ENCODE peak calls at places on chromosomes 16 and 17, in five cellular contexts. One of them, this sample, is unnamed.

GRCh38 chr17:34720760-34721159 is 141.4 kb downstream of the TMEM132E start:
- DNase-seq in cardiac fibroblast: no peak
- DNase-seq in mammary epithelial cell: peak
- DNase-seq in thoracic aorta: no peak
- DNase-seq in AG09309: no peak
- DNase-seq in this sample: no peak

GRCh38 chr16:1614226-1615102 is 2.3 kb downstream of the CRAMP1 start:
- DNase-seq in cardiac fibroblast: peak
- DNase-seq in mammary epithelial cell: peak
- DNase-seq in thoracic aorta: no peak
- DNase-seq in AG09309: no peak
- DNase-seq in this sample: peak

GRCh38 chr16:66266436-66267286 is 99.8 kb upstream of the CDH5 start:
- DNase-seq in cardiac fibroblast: peak
- DNase-seq in mammary epithelial cell: no peak
- DNase-seq in thoracic aorta: no peak
- DNase-seq in AG09309: no peak
- DNase-seq in this sample: peak

GRCh38 chr16:72241930-72242329 is 70.0 kb upstream of the PMFBP1 start:
- DNase-seq in cardiac fibroblast: peak
- DNase-seq in mammary epithelial cell: peak
- DNase-seq in thoracic aorta: no peak
- DNase-seq in AG09309: no peak
- DNase-seq in this sample: peak

GRCh38 chr16:67959520-67959919 is 8.9 kb downstream of the SLC12A4 start:
- DNase-seq in cardiac fibroblast: peak
- DNase-seq in mammary epithelial cell: no peak
- DNase-seq in thoracic aorta: no peak
- DNase-seq in AG09309: no peak
- DNase-seq in this sample: peak

GRCh38 chr17:859461-860195 is 77.5 kb downstream of the MRM3 start:
- DNase-seq in cardiac fibroblast: peak
- DNase-seq in mammary epithelial cell: no peak
- DNase-seq in thoracic aorta: no peak
- DNase-seq in AG09309: no peak
- DNase-seq in this sample: peak

GRCh38 chr17:64784353-64784798 is 122.3 kb upstream of the SMURF2 start:
- DNase-seq in cardiac fibroblast: no peak
- DNase-seq in mammary epithelial cell: no peak
- DNase-seq in thoracic aorta: no peak
- DNase-seq in AG09309: no peak
- DNase-seq in this sample: no peak

GRCh38 chr17:76239538-76240274 is 587 bp downstream of the RNF157 start:
- DNase-seq in cardiac fibroblast: no peak
- DNase-seq in mammary epithelial cell: no peak
- DNase-seq in thoracic aorta: no peak
- DNase-seq in AG09309: no peak
- DNase-seq in this sample: no peak

GRCh38 chr17:79842136-79842655 is 3.0 kb upstream of the CBX4 start:
- DNase-seq in cardiac fibroblast: no peak
- DNase-seq in mammary epithelial cell: no peak
- DNase-seq in thoracic aorta: no peak
- DNase-seq in AG09309: no peak
- DNase-seq in this sample: no peak

GRCh38 chr16:56423584-56424403 is 1.6 kb downstream of the AMFR start:
- DNase-seq in cardiac fibroblast: no peak
- DNase-seq in mammary epithelial cell: no peak
- DNase-seq in thoracic aorta: no peak
- DNase-seq in AG09309: no peak
- DNase-seq in this sample: peak

GRCh38 chr17:79983456-79983855 is 52.2 kb downstream of the TBC1D16 start:
- DNase-seq in cardiac fibroblast: no peak
- DNase-seq in mammary epithelial cell: no peak
- DNase-seq in thoracic aorta: no peak
- DNase-seq in AG09309: no peak
- DNase-seq in this sample: no peak

GRCh38 chr17:933168-934083 is 46.1 kb downstream of the NXN start:
- DNase-seq in cardiac fibroblast: peak
- DNase-seq in mammary epithelial cell: peak
- DNase-seq in thoracic aorta: no peak
- DNase-seq in AG09309: peak
- DNase-seq in this sample: peak

GRCh38 chr17:57938061-57938502 is 17.1 kb downstream of the CUEDC1 start:
- DNase-seq in cardiac fibroblast: no peak
- DNase-seq in mammary epithelial cell: no peak
- DNase-seq in thoracic aorta: no peak
- DNase-seq in AG09309: no peak
- DNase-seq in this sample: peak

GRCh38 chr16:82439678-82440293 is 187.0 kb upstream of the CDH13 start:
- DNase-seq in cardiac fibroblast: peak
- DNase-seq in mammary epithelial cell: no peak
- DNase-seq in thoracic aorta: no peak
- DNase-seq in AG09309: no peak
- DNase-seq in this sample: peak

GRCh38 chr17:19744492-19744891 is 3.6 kb downstream of the ALDH3A1 start:
- DNase-seq in cardiac fibroblast: no peak
- DNase-seq in mammary epithelial cell: no peak
- DNase-seq in thoracic aorta: no peak
- DNase-seq in AG09309: no peak
- DNase-seq in this sample: no peak

GRCh38 chr16:3755249-3755648 is 37.9 kb upstream of the TRAP1 start:
- DNase-seq in cardiac fibroblast: no peak
- DNase-seq in mammary epithelial cell: no peak
- DNase-seq in thoracic aorta: no peak
- DNase-seq in AG09309: no peak
- DNase-seq in this sample: no peak

GRCh38 chr17:74924250-74924948 is at the start of gene OTOP2:
- DNase-seq in cardiac fibroblast: no peak
- DNase-seq in mammary epithelial cell: no peak
- DNase-seq in thoracic aorta: no peak
- DNase-seq in AG09309: no peak
- DNase-seq in this sample: no peak

GRCh38 chr16:67415872-67416793 is at the start of gene ZDHHC1:
- DNase-seq in cardiac fibroblast: peak
- DNase-seq in mammary epithelial cell: peak
- DNase-seq in thoracic aorta: no peak
- DNase-seq in AG09309: no peak
- DNase-seq in this sample: peak

GRCh38 chr16:70749681-70750601 is 51.0 kb downstream of the VAC14 start:
- DNase-seq in cardiac fibroblast: no peak
- DNase-seq in mammary epithelial cell: no peak
- DNase-seq in thoracic aorta: no peak
- DNase-seq in AG09309: no peak
- DNase-seq in this sample: no peak

GRCh38 chr17:73474370-73474988 is 162.7 kb upstream of the CDC42EP4 start:
- DNase-seq in cardiac fibroblast: peak
- DNase-seq in mammary epithelial cell: peak
- DNase-seq in thoracic aorta: peak
- DNase-seq in AG09309: peak
- DNase-seq in this sample: peak

GRCh38 chr16:82016268-82016667 is 5.0 kb upstream of the SDR42E1 start:
- DNase-seq in cardiac fibroblast: peak
- DNase-seq in mammary epithelial cell: peak
- DNase-seq in thoracic aorta: no peak
- DNase-seq in AG09309: no peak
- DNase-seq in this sample: peak

GRCh38 chr16:27305839-27306442 is 7.8 kb upstream of the IL4R start:
- DNase-seq in cardiac fibroblast: no peak
- DNase-seq in mammary epithelial cell: no peak
- DNase-seq in thoracic aorta: no peak
- DNase-seq in AG09309: no peak
- DNase-seq in this sample: no peak

GRCh38 chr16:27305342-27305741 is 8.4 kb upstream of the IL4R start:
- DNase-seq in cardiac fibroblast: peak
- DNase-seq in mammary epithelial cell: no peak
- DNase-seq in thoracic aorta: no peak
- DNase-seq in AG09309: no peak
- DNase-seq in this sample: peak

GRCh38 chr16:27304881-27305280 is 8.9 kb upstream of the IL4R start:
- DNase-seq in cardiac fibroblast: no peak
- DNase-seq in mammary epithelial cell: no peak
- DNase-seq in thoracic aorta: no peak
- DNase-seq in AG09309: no peak
- DNase-seq in this sample: no peak

GRCh38 chr16:27303256-27304100 is 10.3 kb upstream of the IL4R start:
- DNase-seq in cardiac fibroblast: no peak
- DNase-seq in mammary epithelial cell: no peak
- DNase-seq in thoracic aorta: no peak
- DNase-seq in AG09309: no peak
- DNase-seq in this sample: no peak

GRCh38 chr16:27304102-27304501 is 9.7 kb upstream of the IL4R start:
- DNase-seq in cardiac fibroblast: no peak
- DNase-seq in mammary epithelial cell: no peak
- DNase-seq in thoracic aorta: no peak
- DNase-seq in AG09309: no peak
- DNase-seq in this sample: no peak
- TF ChIP-seq CTCF in cardiac fibroblast: no peak
- TF ChIP-seq CTCF in mammary epithelial cell: no peak
- TF ChIP-seq CTCF in thoracic aorta: no peak
- TF ChIP-seq CTCF in AG09309: no peak
- TF ChIP-seq CTCF in this sample: no peak

DNA sequence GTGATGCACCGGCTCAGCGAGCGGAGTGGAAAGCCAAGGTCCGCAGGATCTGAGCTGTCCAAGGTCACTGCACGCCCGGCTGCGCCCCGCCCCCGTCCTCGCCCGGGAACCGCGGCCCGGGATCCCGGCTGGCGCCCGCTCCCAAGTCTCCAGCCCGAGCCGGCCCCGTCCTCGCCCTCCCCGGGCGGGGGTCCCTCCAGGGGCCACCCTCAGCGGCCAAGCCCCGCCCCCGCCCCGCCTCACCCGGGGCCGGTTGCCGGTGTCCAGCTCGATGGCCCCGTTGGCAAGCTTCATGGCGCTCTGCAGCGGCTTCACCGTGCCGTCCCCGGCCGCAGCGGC is 209 bp downstream of the VPS9D1 start:
- DNase-seq in cardiac fibroblast: no peak
- DNase-seq in mammary epithelial cell: no peak
- DNase-seq in thoracic aorta: no peak
- DNase-seq in AG09309: no peak
- DNase-seq in this sample: peak
- H3K4me3 ChIP-seq in cardiac fibroblast: peak
- H3K4me3 ChIP-seq in mammary epithelial cell: peak
- H3K4me3 ChIP-seq in thoracic aorta: peak
- H3K4me3 ChIP-seq in AG09309: peak
- H3K4me3 ChIP-seq in this sample: peak

GRCh38 chr16:11395008-11395948 is 50.0 kb downstream of the RMI2 start:
- DNase-seq in cardiac fibroblast: no peak
- DNase-seq in mammary epithelial cell: peak
- DNase-seq in thoracic aorta: no peak
- DNase-seq in AG09309: no peak
- DNase-seq in this sample: no peak
- TF ChIP-seq CTCF in cardiac fibroblast: no peak
- TF ChIP-seq CTCF in mammary epithelial cell: peak
- TF ChIP-seq CTCF in thoracic aorta: no peak
- TF ChIP-seq CTCF in AG09309: no peak
- TF ChIP-seq CTCF in this sample: no peak

GRCh38 chr17:37741334-37742113 is 3.3 kb downstream of the HNF1B start:
- DNase-seq in cardiac fibroblast: no peak
- DNase-seq in mammary epithelial cell: no peak
- DNase-seq in thoracic aorta: no peak
- DNase-seq in AG09309: no peak
- DNase-seq in this sample: no peak
- H3K4me3 ChIP-seq in cardiac fibroblast: no peak
- H3K4me3 ChIP-seq in mammary epithelial cell: no peak
- H3K4me3 ChIP-seq in thoracic aorta: peak
- H3K4me3 ChIP-seq in AG09309: no peak
- H3K4me3 ChIP-seq in this sample: no peak

DNA sequence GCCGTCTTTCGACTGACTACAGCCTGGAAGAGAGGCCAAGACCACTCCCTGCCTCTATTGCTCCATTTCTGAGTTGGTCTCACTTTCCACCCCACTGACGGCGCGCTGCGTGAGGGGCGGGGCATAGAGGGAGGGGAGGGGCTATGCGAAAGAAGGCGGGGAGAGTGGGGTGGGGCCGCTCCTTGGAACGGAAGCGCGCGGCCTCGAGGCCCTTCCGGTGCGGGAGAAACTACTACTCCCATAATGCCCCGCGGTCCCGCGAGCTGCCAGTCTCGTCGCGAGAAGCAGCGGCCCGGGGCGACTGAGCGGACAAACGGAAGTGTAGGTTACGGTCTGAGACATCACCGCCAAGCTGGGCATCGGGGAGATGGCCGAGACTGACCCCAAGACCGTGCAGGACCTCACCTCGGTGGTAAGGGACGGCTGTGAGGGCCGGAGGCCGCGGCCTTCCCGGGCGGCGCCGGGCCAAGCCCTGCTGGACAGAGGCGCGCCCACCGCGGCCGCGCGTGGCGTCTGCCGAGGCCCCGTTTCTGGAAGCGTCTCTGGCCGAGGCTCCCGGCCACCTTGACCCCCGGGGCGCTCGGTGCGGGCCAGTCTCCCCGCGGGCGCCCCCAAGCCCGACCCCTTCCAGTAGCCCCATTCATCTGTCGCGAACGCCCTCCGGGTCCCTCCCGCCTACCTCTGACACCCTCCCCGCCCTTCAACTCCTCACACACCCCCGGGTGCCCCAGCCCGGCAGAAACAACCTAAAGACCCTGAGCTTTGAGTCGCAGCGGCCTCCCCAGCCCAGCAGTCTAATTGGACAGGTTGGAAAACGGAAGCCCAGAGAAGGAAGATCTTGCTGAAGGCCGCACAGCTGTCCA is at the start of gene HSBP1:
- DNase-seq in cardiac fibroblast: peak
- DNase-seq in mammary epithelial cell: peak
- DNase-seq in thoracic aorta: peak
- DNase-seq in AG09309: peak
- DNase-seq in this sample: peak
- TF ChIP-seq CTCF in cardiac fibroblast: no peak
- TF ChIP-seq CTCF in mammary epithelial cell: no peak
- TF ChIP-seq CTCF in thoracic aorta: no peak
- TF ChIP-seq CTCF in AG09309: no peak
- TF ChIP-seq CTCF in this sample: no peak

DNA sequence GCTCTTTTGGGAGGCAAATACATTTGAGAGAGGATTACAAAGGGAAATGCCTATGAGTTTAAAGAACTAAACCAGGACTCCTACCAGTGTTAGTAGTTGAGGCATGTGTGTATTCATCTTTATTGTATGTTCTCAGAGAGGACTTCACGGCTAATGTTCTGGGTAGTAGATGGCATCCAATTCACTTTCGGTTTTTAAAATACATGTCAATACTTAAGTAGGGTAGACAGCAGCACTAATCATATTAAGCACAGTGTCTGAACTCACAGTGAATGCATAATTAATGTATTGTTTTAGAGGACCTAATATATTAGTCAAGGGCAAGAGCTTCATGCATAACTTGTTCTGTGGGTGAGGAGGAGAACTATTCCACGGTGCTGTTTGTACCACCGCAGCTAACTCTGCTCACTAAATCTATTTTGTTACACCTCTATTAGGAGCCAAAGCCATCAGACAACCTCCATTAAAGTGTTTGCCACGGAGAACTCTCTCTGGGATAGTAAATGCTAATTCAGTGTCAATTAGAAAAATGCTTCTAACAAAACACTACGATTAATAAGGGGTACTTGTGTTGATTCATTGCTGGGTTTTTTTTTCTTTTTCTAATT is 56.3 kb downstream of the COX10 start:
- DNase-seq in cardiac fibroblast: no peak
- DNase-seq in mammary epithelial cell: no peak
- DNase-seq in thoracic aorta: no peak
- DNase-seq in AG09309: no peak
- DNase-seq in this sample: no peak
- H3K4me3 ChIP-seq in cardiac fibroblast: no peak
- H3K4me3 ChIP-seq in mammary epithelial cell: no peak
- H3K4me3 ChIP-seq in thoracic aorta: no peak
- H3K4me3 ChIP-seq in AG09309: no peak
- H3K4me3 ChIP-seq in this sample: no peak